ENCODE peak calls at places on chromosomes 3 and 15, in ten cellular contexts. One of them, this sample, is unnamed.

GRCh38 chr3:53255360-53255774 is 455 bp downstream of the TKT start:
- DNase-seq in GM20000: peak
- DNase-seq in heart right ventricle: peak
- DNase-seq in ELR: peak
- DNase-seq in NAMALWA: peak
- DNase-seq in stimulated activated CD8-positive, alpha-beta memory T cell treated with anti-CD3 and anti-CD28 coated beads, Interleukin-4, amount 100 ng/mL, for 24 hours: peak
- DNase-seq in stimulated activated CD4-positive, alpha-beta T cell treated with anti-CD3 and anti-CD28 coated beads, TNF-alpha, amount 100 ng/mL, for 1 hour: no peak
- DNase-seq in epithelial cell of proximal tubule: no peak
- DNase-seq in NCI-H1105 treated with DMSO at 0.1 percent for 48 hours: peak
- DNase-seq in lung microvascular endothelial cell: peak
- DNase-seq in this sample: peak

GRCh38 chr3:101720851-101721649 is 3.4 kb upstream of the CEP97 start:
- DNase-seq in NCI-H1105 treated with DMSO at 0.1 percent for 48 hours: no peak
- DNase-seq in heart right ventricle: no peak
- DNase-seq in NAMALWA: peak
- DNase-seq in lung microvascular endothelial cell: no peak
- DNase-seq in ELR: peak
- DNase-seq in epithelial cell of proximal tubule: no peak
- DNase-seq in stimulated activated CD8-positive, alpha-beta memory T cell treated with anti-CD3 and anti-CD28 coated beads, Interleukin-4, amount 100 ng/mL, for 24 hours: no peak
- DNase-seq in GM20000: no peak
- DNase-seq in stimulated activated CD4-positive, alpha-beta T cell treated with anti-CD3 and anti-CD28 coated beads, TNF-alpha, amount 100 ng/mL, for 1 hour: no peak
- DNase-seq in this sample: peak

GRCh38 chr15:101254157-101255065 is 2.6 kb upstream of the CHSY1 start:
- DNase-seq in stimulated activated CD4-positive, alpha-beta T cell treated with anti-CD3 and anti-CD28 coated beads, TNF-alpha, amount 100 ng/mL, for 1 hour: no peak
- DNase-seq in stimulated activated CD8-positive, alpha-beta memory T cell treated with anti-CD3 and anti-CD28 coated beads, Interleukin-4, amount 100 ng/mL, for 24 hours: no peak
- DNase-seq in NAMALWA: no peak
- DNase-seq in heart right ventricle: no peak
- DNase-seq in epithelial cell of proximal tubule: no peak
- DNase-seq in GM20000: no peak
- DNase-seq in lung microvascular endothelial cell: no peak
- DNase-seq in ELR: no peak
- DNase-seq in NCI-H1105 treated with DMSO at 0.1 percent for 48 hours: no peak
- DNase-seq in this sample: no peak

GRCh38 chr15:89368566-89369223 is 34.1 kb upstream of the POLG start:
- DNase-seq in GM20000: peak
- DNase-seq in ELR: no peak
- DNase-seq in epithelial cell of proximal tubule: no peak
- DNase-seq in NCI-H1105 treated with DMSO at 0.1 percent for 48 hours: peak
- DNase-seq in stimulated activated CD4-positive, alpha-beta T cell treated with anti-CD3 and anti-CD28 coated beads, TNF-alpha, amount 100 ng/mL, for 1 hour: no peak
- DNase-seq in lung microvascular endothelial cell: no peak
- DNase-seq in heart right ventricle: no peak
- DNase-seq in stimulated activated CD8-positive, alpha-beta memory T cell treated with anti-CD3 and anti-CD28 coated beads, Interleukin-4, amount 100 ng/mL, for 24 hours: no peak
- DNase-seq in NAMALWA: peak
- DNase-seq in this sample: no peak

GRCh38 chr3:45896956-45897355 is 10.6 kb downstream of the CCR9 start:
- DNase-seq in lung microvascular endothelial cell: peak
- DNase-seq in NCI-H1105 treated with DMSO at 0.1 percent for 48 hours: no peak
- DNase-seq in heart right ventricle: no peak
- DNase-seq in GM20000: no peak
- DNase-seq in NAMALWA: no peak
- DNase-seq in stimulated activated CD8-positive, alpha-beta memory T cell treated with anti-CD3 and anti-CD28 coated beads, Interleukin-4, amount 100 ng/mL, for 24 hours: no peak
- DNase-seq in ELR: peak
- DNase-seq in epithelial cell of proximal tubule: no peak
- DNase-seq in stimulated activated CD4-positive, alpha-beta T cell treated with anti-CD3 and anti-CD28 coated beads, TNF-alpha, amount 100 ng/mL, for 1 hour: no peak
- DNase-seq in this sample: no peak

GRCh38 chr3:56787784-56788256 is 13.9 kb downstream of the ARHGEF3 start:
- DNase-seq in heart right ventricle: no peak
- DNase-seq in lung microvascular endothelial cell: no peak
- DNase-seq in GM20000: peak
- DNase-seq in NAMALWA: no peak
- DNase-seq in NCI-H1105 treated with DMSO at 0.1 percent for 48 hours: no peak
- DNase-seq in ELR: no peak
- DNase-seq in epithelial cell of proximal tubule: no peak
- DNase-seq in stimulated activated CD8-positive, alpha-beta memory T cell treated with anti-CD3 and anti-CD28 coated beads, Interleukin-4, amount 100 ng/mL, for 24 hours: no peak
- DNase-seq in stimulated activated CD4-positive, alpha-beta T cell treated with anti-CD3 and anti-CD28 coated beads, TNF-alpha, amount 100 ng/mL, for 1 hour: no peak
- DNase-seq in this sample: peak

GRCh38 chr3:105812194-105812586 is 56.6 kb downstream of the CBLB start:
- DNase-seq in NAMALWA: no peak
- DNase-seq in ELR: peak
- DNase-seq in epithelial cell of proximal tubule: no peak
- DNase-seq in stimulated activated CD4-positive, alpha-beta T cell treated with anti-CD3 and anti-CD28 coated beads, TNF-alpha, amount 100 ng/mL, for 1 hour: no peak
- DNase-seq in stimulated activated CD8-positive, alpha-beta memory T cell treated with anti-CD3 and anti-CD28 coated beads, Interleukin-4, amount 100 ng/mL, for 24 hours: no peak
- DNase-seq in GM20000: no peak
- DNase-seq in NCI-H1105 treated with DMSO at 0.1 percent for 48 hours: no peak
- DNase-seq in heart right ventricle: no peak
- DNase-seq in lung microvascular endothelial cell: peak
- DNase-seq in this sample: no peak

GRCh38 chr3:105387122-105387751 is 20.5 kb downstream of the ALCAM start:
- DNase-seq in NAMALWA: no peak
- DNase-seq in lung microvascular endothelial cell: peak
- DNase-seq in epithelial cell of proximal tubule: peak
- DNase-seq in ELR: peak
- DNase-seq in GM20000: no peak
- DNase-seq in stimulated activated CD8-positive, alpha-beta memory T cell treated with anti-CD3 and anti-CD28 coated beads, Interleukin-4, amount 100 ng/mL, for 24 hours: no peak
- DNase-seq in stimulated activated CD4-positive, alpha-beta T cell treated with anti-CD3 and anti-CD28 coated beads, TNF-alpha, amount 100 ng/mL, for 1 hour: no peak
- DNase-seq in NCI-H1105 treated with DMSO at 0.1 percent for 48 hours: no peak
- DNase-seq in heart right ventricle: no peak
- DNase-seq in this sample: no peak

GRCh38 chr3:12663311-12663935 is 494 bp downstream of the RAF1 start:
- DNase-seq in stimulated activated CD8-positive, alpha-beta memory T cell treated with anti-CD3 and anti-CD28 coated beads, Interleukin-4, amount 100 ng/mL, for 24 hours: peak
- DNase-seq in NAMALWA: no peak
- DNase-seq in NCI-H1105 treated with DMSO at 0.1 percent for 48 hours: no peak
- DNase-seq in lung microvascular endothelial cell: peak
- DNase-seq in heart right ventricle: peak
- DNase-seq in epithelial cell of proximal tubule: no peak
- DNase-seq in stimulated activated CD4-positive, alpha-beta T cell treated with anti-CD3 and anti-CD28 coated beads, TNF-alpha, amount 100 ng/mL, for 1 hour: peak
- DNase-seq in ELR: peak
- DNase-seq in GM20000: peak
- DNase-seq in this sample: no peak

GRCh38 chr15:69607101-69607500 is 154.5 kb downstream of the RPLP1 start:
- DNase-seq in stimulated activated CD8-positive, alpha-beta memory T cell treated with anti-CD3 and anti-CD28 coated beads, Interleukin-4, amount 100 ng/mL, for 24 hours: no peak
- DNase-seq in lung microvascular endothelial cell: no peak
- DNase-seq in epithelial cell of proximal tubule: no peak
- DNase-seq in stimulated activated CD4-positive, alpha-beta T cell treated with anti-CD3 and anti-CD28 coated beads, TNF-alpha, amount 100 ng/mL, for 1 hour: no peak
- DNase-seq in heart right ventricle: no peak
- DNase-seq in ELR: no peak
- DNase-seq in GM20000: no peak
- DNase-seq in NAMALWA: no peak
- DNase-seq in NCI-H1105 treated with DMSO at 0.1 percent for 48 hours: no peak
- DNase-seq in this sample: no peak

GRCh38 chr3:47082519-47082918 is 81.4 kb downstream of the SETD2 start:
- DNase-seq in NAMALWA: no peak
- DNase-seq in stimulated activated CD4-positive, alpha-beta T cell treated with anti-CD3 and anti-CD28 coated beads, TNF-alpha, amount 100 ng/mL, for 1 hour: no peak
- DNase-seq in lung microvascular endothelial cell: no peak
- DNase-seq in heart right ventricle: no peak
- DNase-seq in stimulated activated CD8-positive, alpha-beta memory T cell treated with anti-CD3 and anti-CD28 coated beads, Interleukin-4, amount 100 ng/mL, for 24 hours: no peak
- DNase-seq in NCI-H1105 treated with DMSO at 0.1 percent for 48 hours: no peak
- DNase-seq in GM20000: peak
- DNase-seq in ELR: peak
- DNase-seq in epithelial cell of proximal tubule: no peak
- DNase-seq in this sample: peak

GRCh38 chr3:159586587-159587202 is 401.9 kb upstream of the IL12A start:
- DNase-seq in stimulated activated CD4-positive, alpha-beta T cell treated with anti-CD3 and anti-CD28 coated beads, TNF-alpha, amount 100 ng/mL, for 1 hour: no peak
- DNase-seq in heart right ventricle: no peak
- DNase-seq in ELR: peak
- DNase-seq in epithelial cell of proximal tubule: no peak
- DNase-seq in NAMALWA: peak
- DNase-seq in lung microvascular endothelial cell: peak
- DNase-seq in NCI-H1105 treated with DMSO at 0.1 percent for 48 hours: peak
- DNase-seq in GM20000: no peak
- DNase-seq in stimulated activated CD8-positive, alpha-beta memory T cell treated with anti-CD3 and anti-CD28 coated beads, Interleukin-4, amount 100 ng/mL, for 24 hours: no peak
- DNase-seq in this sample: no peak

GRCh38 chr3:145013931-145014330 is 1042.3 kb downstream of the DIPK2A start:
- DNase-seq in lung microvascular endothelial cell: no peak
- DNase-seq in GM20000: no peak
- DNase-seq in stimulated activated CD4-positive, alpha-beta T cell treated with anti-CD3 and anti-CD28 coated beads, TNF-alpha, amount 100 ng/mL, for 1 hour: no peak
- DNase-seq in ELR: no peak
- DNase-seq in NAMALWA: no peak
- DNase-seq in epithelial cell of proximal tubule: no peak
- DNase-seq in stimulated activated CD8-positive, alpha-beta memory T cell treated with anti-CD3 and anti-CD28 coated beads, Interleukin-4, amount 100 ng/mL, for 24 hours: no peak
- DNase-seq in heart right ventricle: no peak
- DNase-seq in NCI-H1105 treated with DMSO at 0.1 percent for 48 hours: no peak
- DNase-seq in this sample: no peak

GRCh38 chr15:25717116-25717755 is 145.9 kb downstream of the ATP10A start:
- DNase-seq in stimulated activated CD4-positive, alpha-beta T cell treated with anti-CD3 and anti-CD28 coated beads, TNF-alpha, amount 100 ng/mL, for 1 hour: no peak
- DNase-seq in stimulated activated CD8-positive, alpha-beta memory T cell treated with anti-CD3 and anti-CD28 coated beads, Interleukin-4, amount 100 ng/mL, for 24 hours: no peak
- DNase-seq in NCI-H1105 treated with DMSO at 0.1 percent for 48 hours: no peak
- DNase-seq in ELR: no peak
- DNase-seq in heart right ventricle: no peak
- DNase-seq in lung microvascular endothelial cell: no peak
- DNase-seq in GM20000: no peak
- DNase-seq in epithelial cell of proximal tubule: no peak
- DNase-seq in NAMALWA: peak
- DNase-seq in this sample: peak